ENCODE peak calls at places on chromosomes 4 and X, in nine cellular contexts. One of them, this sample, is unnamed. For H3K4me1, the result is how much of the 10 kb centered on the place peaks cover.

GRCh38 chr4:90181644-90182043 is 54.5 kb downstream of the CCSER1 start:
- DNase-seq in suprapubic skin: no peak
- DNase-seq in thyroid gland: no peak
- DNase-seq in mesendoderm: peak
- DNase-seq in ovary: no peak
- DNase-seq in CD4-positive, alpha-beta memory T cell: no peak
- DNase-seq in IMR-90: no peak
- DNase-seq in effector memory CD4-positive, alpha-beta T cell: no peak
- DNase-seq in SJSA1: no peak
- DNase-seq in this sample: no peak

GRCh38 chr4:11446156-11446811 is 17.6 kb upstream of the HS3ST1 start:
- DNase-seq in SJSA1: no peak
- DNase-seq in thyroid gland: no peak
- DNase-seq in ovary: no peak
- DNase-seq in suprapubic skin: no peak
- DNase-seq in IMR-90: peak
- DNase-seq in effector memory CD4-positive, alpha-beta T cell: no peak
- DNase-seq in mesendoderm: no peak
- DNase-seq in CD4-positive, alpha-beta memory T cell: no peak
- DNase-seq in this sample: no peak

GRCh38 chr4:121873604-121874003 is 3.3 kb upstream of the BBS7 start:
- DNase-seq in SJSA1: no peak
- DNase-seq in CD4-positive, alpha-beta memory T cell: no peak
- DNase-seq in ovary: no peak
- DNase-seq in mesendoderm: no peak
- DNase-seq in thyroid gland: no peak
- DNase-seq in IMR-90: no peak
- DNase-seq in effector memory CD4-positive, alpha-beta T cell: no peak
- DNase-seq in suprapubic skin: no peak
- DNase-seq in this sample: no peak

GRCh38 chr4:61202100-61202637 is 2.0 kb downstream of the ADGRL3 start:
- DNase-seq in suprapubic skin: peak
- DNase-seq in IMR-90: no peak
- DNase-seq in thyroid gland: no peak
- DNase-seq in effector memory CD4-positive, alpha-beta T cell: no peak
- DNase-seq in ovary: no peak
- DNase-seq in mesendoderm: peak
- DNase-seq in CD4-positive, alpha-beta memory T cell: no peak
- DNase-seq in SJSA1: no peak
- DNase-seq in this sample: no peak

GRCh38 chr4:89836897-89837384 is at the start of gene SNCA:
- DNase-seq in CD4-positive, alpha-beta memory T cell: peak
- DNase-seq in effector memory CD4-positive, alpha-beta T cell: no peak
- DNase-seq in ovary: peak
- DNase-seq in suprapubic skin: peak
- DNase-seq in IMR-90: peak
- DNase-seq in thyroid gland: peak
- DNase-seq in mesendoderm: peak
- DNase-seq in SJSA1: peak
- DNase-seq in this sample: no peak

GRCh38 chr4:26412381-26413372 is 77.6 kb downstream of the CCKAR start:
- DNase-seq in mesendoderm: no peak
- DNase-seq in thyroid gland: peak
- DNase-seq in ovary: peak
- DNase-seq in CD4-positive, alpha-beta memory T cell: no peak
- DNase-seq in suprapubic skin: no peak
- DNase-seq in SJSA1: no peak
- DNase-seq in effector memory CD4-positive, alpha-beta T cell: no peak
- DNase-seq in IMR-90: no peak
- DNase-seq in this sample: no peak

GRCh38 chr4:98802673-98803286 is 126.2 kb downstream of the EIF4E start:
- DNase-seq in SJSA1: no peak
- DNase-seq in ovary: no peak
- DNase-seq in mesendoderm: no peak
- DNase-seq in IMR-90: peak
- DNase-seq in CD4-positive, alpha-beta memory T cell: no peak
- DNase-seq in suprapubic skin: no peak
- DNase-seq in effector memory CD4-positive, alpha-beta T cell: no peak
- DNase-seq in thyroid gland: no peak
- DNase-seq in this sample: no peak

GRCh38 chr4:139410312-139410711 is 43.6 kb upstream of the RAB33B start:
- DNase-seq in ovary: no peak
- DNase-seq in CD4-positive, alpha-beta memory T cell: no peak
- DNase-seq in suprapubic skin: no peak
- DNase-seq in mesendoderm: no peak
- DNase-seq in thyroid gland: no peak
- DNase-seq in effector memory CD4-positive, alpha-beta T cell: no peak
- DNase-seq in SJSA1: no peak
- DNase-seq in IMR-90: no peak
- DNase-seq in this sample: no peak

GRCh38 chr4:40562681-40563080 is 67.0 kb downstream of the RBM47 start:
- DNase-seq in thyroid gland: no peak
- DNase-seq in ovary: no peak
- DNase-seq in SJSA1: no peak
- DNase-seq in effector memory CD4-positive, alpha-beta T cell: no peak
- DNase-seq in mesendoderm: peak
- DNase-seq in CD4-positive, alpha-beta memory T cell: no peak
- DNase-seq in IMR-90: no peak
- DNase-seq in suprapubic skin: no peak
- DNase-seq in this sample: no peak

GRCh38 chr4:40563401-40563800 is 66.3 kb downstream of the RBM47 start:
- DNase-seq in mesendoderm: peak
- DNase-seq in effector memory CD4-positive, alpha-beta T cell: no peak
- DNase-seq in IMR-90: no peak
- DNase-seq in thyroid gland: no peak
- DNase-seq in suprapubic skin: no peak
- DNase-seq in SJSA1: no peak
- DNase-seq in ovary: no peak
- DNase-seq in CD4-positive, alpha-beta memory T cell: no peak
- DNase-seq in this sample: no peak

GRCh38 chr4:40562208-40562607 is 67.5 kb downstream of the RBM47 start:
- DNase-seq in effector memory CD4-positive, alpha-beta T cell: no peak
- DNase-seq in IMR-90: no peak
- DNase-seq in ovary: no peak
- DNase-seq in CD4-positive, alpha-beta memory T cell: no peak
- DNase-seq in SJSA1: no peak
- DNase-seq in suprapubic skin: no peak
- DNase-seq in thyroid gland: no peak
- DNase-seq in mesendoderm: no peak
- DNase-seq in this sample: no peak

GRCh38 chr4:40564004-40564403 is 65.7 kb downstream of the RBM47 start:
- DNase-seq in effector memory CD4-positive, alpha-beta T cell: no peak
- DNase-seq in ovary: no peak
- DNase-seq in mesendoderm: no peak
- DNase-seq in suprapubic skin: no peak
- DNase-seq in CD4-positive, alpha-beta memory T cell: no peak
- DNase-seq in thyroid gland: no peak
- DNase-seq in IMR-90: no peak
- DNase-seq in SJSA1: no peak
- DNase-seq in this sample: no peak

GRCh38 chr4:40564815-40565505 is 64.7 kb downstream of the RBM47 start:
- DNase-seq in SJSA1: no peak
- DNase-seq in effector memory CD4-positive, alpha-beta T cell: no peak
- DNase-seq in mesendoderm: peak
- DNase-seq in ovary: no peak
- DNase-seq in CD4-positive, alpha-beta memory T cell: no peak
- DNase-seq in suprapubic skin: no peak
- DNase-seq in thyroid gland: no peak
- DNase-seq in IMR-90: no peak
- DNase-seq in this sample: no peak
- H3K4me1 ChIP-seq in SJSA1: under half
- H3K4me1 ChIP-seq in effector memory CD4-positive, alpha-beta T cell: under half
- H3K4me1 ChIP-seq in mesendoderm: under half
- H3K4me1 ChIP-seq in ovary: under half
- H3K4me1 ChIP-seq in CD4-positive, alpha-beta memory T cell: under half
- H3K4me1 ChIP-seq in suprapubic skin: under half
- H3K4me1 ChIP-seq in thyroid gland: under half
- H3K4me1 ChIP-seq in IMR-90: under half
- H3K4me1 ChIP-seq in this sample: under half

DNA sequence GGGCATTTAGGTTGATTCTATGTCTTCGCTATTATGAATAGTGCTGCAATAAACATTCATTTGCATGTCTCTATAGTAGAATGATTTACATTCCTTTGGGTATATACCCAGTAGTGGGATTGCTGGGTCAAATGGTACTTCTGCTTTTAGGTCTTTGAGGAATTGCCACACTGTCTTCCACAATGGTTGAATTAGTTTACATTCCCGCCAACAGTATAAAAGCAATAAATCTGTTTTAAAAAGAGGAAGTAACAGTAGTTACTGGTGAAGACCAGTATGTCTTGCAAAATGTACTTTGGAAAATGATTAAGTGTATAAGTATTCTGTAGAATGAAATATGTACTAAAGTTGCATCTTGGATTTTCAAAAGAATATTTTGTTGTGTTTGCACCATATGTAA is 77.3 kb downstream of the SHROOM4 start:
- DNase-seq in IMR-90: no peak
- DNase-seq in effector memory CD4-positive, alpha-beta T cell: no peak
- DNase-seq in mesendoderm: no peak
- DNase-seq in SJSA1: no peak
- DNase-seq in CD4-positive, alpha-beta memory T cell: no peak
- DNase-seq in ovary: no peak
- DNase-seq in thyroid gland: no peak
- DNase-seq in suprapubic skin: no peak
- DNase-seq in this sample: no peak
- H3K4me3 ChIP-seq in IMR-90: no peak
- H3K4me3 ChIP-seq in effector memory CD4-positive, alpha-beta T cell: no peak
- H3K4me3 ChIP-seq in mesendoderm: no peak
- H3K4me3 ChIP-seq in SJSA1: no peak
- H3K4me3 ChIP-seq in CD4-positive, alpha-beta memory T cell: no peak
- H3K4me3 ChIP-seq in ovary: no peak
- H3K4me3 ChIP-seq in thyroid gland: no peak
- H3K4me3 ChIP-seq in suprapubic skin: no peak
- H3K4me3 ChIP-seq in this sample: no peak

GRCh38 chrX:40173662-40174593 is 76.2 kb upstream of the BCOR start:
- DNase-seq in ovary: peak
- DNase-seq in CD4-positive, alpha-beta memory T cell: peak
- DNase-seq in mesendoderm: peak
- DNase-seq in effector memory CD4-positive, alpha-beta T cell: no peak
- DNase-seq in IMR-90: no peak
- DNase-seq in suprapubic skin: peak
- DNase-seq in thyroid gland: peak
- DNase-seq in SJSA1: peak
- DNase-seq in this sample: no peak

GRCh38 chrX:40172169-40172979 is 74.6 kb upstream of the BCOR start:
- DNase-seq in suprapubic skin: peak
- DNase-seq in mesendoderm: peak
- DNase-seq in SJSA1: peak
- DNase-seq in ovary: peak
- DNase-seq in effector memory CD4-positive, alpha-beta T cell: no peak
- DNase-seq in CD4-positive, alpha-beta memory T cell: no peak
- DNase-seq in IMR-90: peak
- DNase-seq in thyroid gland: peak
- DNase-seq in this sample: peak

GRCh38 chrX:40171513-40172168 is 73.9 kb upstream of the BCOR start:
- DNase-seq in suprapubic skin: peak
- DNase-seq in ovary: no peak
- DNase-seq in IMR-90: no peak
- DNase-seq in effector memory CD4-positive, alpha-beta T cell: no peak
- DNase-seq in SJSA1: no peak
- DNase-seq in mesendoderm: peak
- DNase-seq in CD4-positive, alpha-beta memory T cell: no peak
- DNase-seq in thyroid gland: peak
- DNase-seq in this sample: peak

GRCh38 chrX:40174594-40175415 is 77.0 kb upstream of the BCOR start:
- DNase-seq in CD4-positive, alpha-beta memory T cell: no peak
- DNase-seq in IMR-90: no peak
- DNase-seq in ovary: peak
- DNase-seq in thyroid gland: peak
- DNase-seq in mesendoderm: peak
- DNase-seq in effector memory CD4-positive, alpha-beta T cell: no peak
- DNase-seq in suprapubic skin: peak
- DNase-seq in SJSA1: peak
- DNase-seq in this sample: peak

DNA sequence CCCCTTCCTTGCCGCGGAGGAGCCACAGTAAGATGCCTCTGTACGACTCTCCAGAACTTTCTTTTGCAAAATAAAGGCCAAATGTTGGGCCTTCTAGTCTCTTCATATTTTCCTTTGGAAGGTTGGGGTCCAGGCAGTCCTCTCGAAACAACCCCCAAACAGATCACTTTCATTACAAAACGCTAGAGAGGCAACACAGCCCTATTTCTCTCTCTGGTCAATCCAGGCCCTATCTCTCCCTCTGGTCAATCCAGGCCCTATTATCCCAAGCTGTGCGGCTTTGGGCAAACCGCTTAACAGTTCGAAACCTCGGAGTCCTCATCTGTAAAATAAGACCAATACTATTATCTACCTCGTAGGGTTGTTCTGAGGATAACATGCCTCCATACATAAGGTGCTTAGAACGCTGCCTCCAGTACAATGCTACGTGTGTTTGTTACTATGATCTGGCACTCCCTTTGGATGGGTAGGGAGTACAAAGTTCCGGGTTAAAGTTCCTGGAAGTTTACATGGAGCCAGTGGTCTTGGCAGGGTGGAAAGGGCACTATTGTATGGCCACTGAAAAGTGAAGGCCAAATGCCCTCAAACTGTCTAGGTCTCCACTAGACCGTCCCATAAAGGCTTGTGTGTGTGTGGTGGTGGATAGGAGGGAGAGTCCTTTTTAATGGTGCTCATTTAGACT is 75.4 kb upstream of the BCOR start:
- DNase-seq in CD4-positive, alpha-beta memory T cell: no peak
- DNase-seq in SJSA1: no peak
- DNase-seq in ovary: no peak
- DNase-seq in thyroid gland: no peak
- DNase-seq in IMR-90: no peak
- DNase-seq in suprapubic skin: peak
- DNase-seq in effector memory CD4-positive, alpha-beta T cell: no peak
- DNase-seq in mesendoderm: no peak
- DNase-seq in this sample: no peak
- H3K4me1 ChIP-seq in CD4-positive, alpha-beta memory T cell: under half
- H3K4me1 ChIP-seq in SJSA1: half or more
- H3K4me1 ChIP-seq in ovary: under half
- H3K4me1 ChIP-seq in thyroid gland: under half
- H3K4me1 ChIP-seq in IMR-90: under half
- H3K4me1 ChIP-seq in suprapubic skin: under half
- H3K4me1 ChIP-seq in effector memory CD4-positive, alpha-beta T cell: under half
- H3K4me1 ChIP-seq in mesendoderm: under half
- H3K4me1 ChIP-seq in this sample: under half

GRCh38 chr4:87249620-87250019 is 29.2 kb upstream of the KLHL8 start:
- DNase-seq in ovary: no peak
- DNase-seq in mesendoderm: no peak
- DNase-seq in SJSA1: no peak
- DNase-seq in suprapubic skin: no peak
- DNase-seq in thyroid gland: no peak
- DNase-seq in CD4-positive, alpha-beta memory T cell: no peak
- DNase-seq in IMR-90: no peak
- DNase-seq in effector memory CD4-positive, alpha-beta T cell: no peak
- DNase-seq in this sample: no peak

GRCh38 chr4:87255755-87256154 is 35.3 kb upstream of the KLHL8 start:
- DNase-seq in ovary: no peak
- DNase-seq in CD4-positive, alpha-beta memory T cell: no peak
- DNase-seq in suprapubic skin: no peak
- DNase-seq in mesendoderm: no peak
- DNase-seq in effector memory CD4-positive, alpha-beta T cell: no peak
- DNase-seq in SJSA1: no peak
- DNase-seq in IMR-90: no peak
- DNase-seq in thyroid gland: no peak
- DNase-seq in this sample: no peak

GRCh38 chr4:87250294-87250693 is 29.9 kb upstream of the KLHL8 start:
- DNase-seq in effector memory CD4-positive, alpha-beta T cell: no peak
- DNase-seq in ovary: no peak
- DNase-seq in mesendoderm: no peak
- DNase-seq in SJSA1: no peak
- DNase-seq in suprapubic skin: no peak
- DNase-seq in IMR-90: no peak
- DNase-seq in CD4-positive, alpha-beta memory T cell: no peak
- DNase-seq in thyroid gland: no peak
- DNase-seq in this sample: no peak

DNA sequence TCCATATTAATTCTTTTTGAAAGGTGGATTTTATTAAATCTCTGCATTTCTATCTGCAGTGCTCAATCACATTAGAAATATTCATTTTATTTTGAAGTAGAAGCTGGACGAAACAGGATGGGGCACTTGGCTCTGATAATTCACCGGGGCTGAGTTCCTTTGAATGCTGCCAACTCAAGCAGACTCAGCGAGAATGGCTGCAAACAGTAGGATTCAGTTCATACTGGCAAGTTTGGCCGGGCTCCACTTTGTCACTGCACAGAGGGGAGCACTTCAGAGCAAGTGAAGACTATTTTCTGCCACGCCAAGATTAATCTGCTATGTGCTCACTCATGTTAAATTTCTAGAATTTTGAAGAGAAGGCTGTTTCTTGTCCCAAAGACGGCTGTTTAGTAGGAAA is 30.7 kb upstream of the KLHL8 start:
- DNase-seq in ovary: no peak
- DNase-seq in effector memory CD4-positive, alpha-beta T cell: no peak
- DNase-seq in thyroid gland: peak
- DNase-seq in IMR-90: no peak
- DNase-seq in suprapubic skin: no peak
- DNase-seq in SJSA1: no peak
- DNase-seq in mesendoderm: no peak
- DNase-seq in CD4-positive, alpha-beta memory T cell: no peak
- DNase-seq in this sample: no peak
- H3K4me3 ChIP-seq in ovary: no peak
- H3K4me3 ChIP-seq in effector memory CD4-positive, alpha-beta T cell: no peak
- H3K4me3 ChIP-seq in thyroid gland: no peak
- H3K4me3 ChIP-seq in IMR-90: no peak
- H3K4me3 ChIP-seq in suprapubic skin: no peak
- H3K4me3 ChIP-seq in SJSA1: no peak
- H3K4me3 ChIP-seq in mesendoderm: no peak
- H3K4me3 ChIP-seq in CD4-positive, alpha-beta memory T cell: no peak
- H3K4me3 ChIP-seq in this sample: no peak